ENCODE peak calls at places on chromosome 19, in eight cellular contexts. W is breast epithelium, F is HFF-Myc, V is cardiac muscle cell, G is astrocyte of the spinal cord, X is lower leg skin, M is K562, A is AG04450. Z is an unnamed sample.

GRCh38 chr19:1455002-1455335 is 5.0 kb downstream of the APC2 start:
- DNase-seq in W (no peak), F (no peak), V (no peak), G (no peak), X (no peak), M (no peak), A (no peak), Z (no peak)

GRCh38 chr19:29965529-29965928 is 23.5 kb downstream of the URI1 start:
- DNase-seq in W (no peak), F (no peak), V (no peak), G (peak), X (no peak), M (no peak), A (peak), Z (peak)

GRCh38 chr19:28217064-28217463 is 995.9 kb downstream of the UQCRFS1 start:
- DNase-seq in W (no peak), F (no peak), V (no peak), G (no peak), X (no peak), M (no peak), A (no peak), Z (no peak)

GRCh38 chr19:33546656-33547055 is 25.1 kb upstream of the PEPD start:
- DNase-seq in W (no peak), F (no peak), V (no peak), G (no peak), X (no peak), M (no peak), A (no peak), Z (no peak)

GRCh38 chr19:33344210-33344609 is 29.3 kb upstream of the CEBPG start:
- DNase-seq in W (no peak), F (no peak), V (no peak), G (no peak), X (no peak), M (no peak), A (no peak), Z (no peak)

GRCh38 chr19:28170066-28170465 is 1042.9 kb downstream of the UQCRFS1 start:
- DNase-seq in W (no peak), F (no peak), V (no peak), G (no peak), X (no peak), M (no peak), A (no peak), Z (no peak)

GRCh38 chr19:51873097-51873496 is 14.7 kb downstream of the ZNF577 start:
- DNase-seq in W (no peak), F (no peak), V (no peak), G (no peak), X (no peak), M (no peak), A (no peak), Z (no peak)

GRCh38 chr19:33205531-33206260 is 11.6 kb downstream of the LRP3 start:
- DNase-seq in W (no peak), F (no peak), V (no peak), G (no peak), X (no peak), M (no peak), A (no peak), Z (no peak)

GRCh38 chr19:53466726-53467125 is 807 bp upstream of the ZNF813 start:
- DNase-seq in W (no peak), F (no peak), V (no peak), G (no peak), X (no peak), M (no peak), A (no peak), Z (no peak)

GRCh38 chr19:45778010-45778671 is 4.1 kb downstream of the DMPK start:
- DNase-seq in W (no peak), F (no peak), V (no peak), G (no peak), X (no peak), M (no peak), A (no peak), Z (no peak)

GRCh38 chr19:45781282-45782161 is 768 bp downstream of the DMPK start:
- DNase-seq in W (no peak), F (no peak), V (no peak), G (no peak), X (no peak), M (no peak), A (no peak), Z (no peak)

GRCh38 chr19:45779231-45780145 is 2.8 kb downstream of the DMPK start:
- DNase-seq in W (peak), F (no peak), V (peak), G (peak), X (peak), M (peak), A (no peak), Z (peak)

GRCh38 chr19:45780448-45781281 is 1.6 kb downstream of the DMPK start:
- DNase-seq in W (no peak), F (no peak), V (no peak), G (no peak), X (no peak), M (no peak), A (no peak), Z (no peak)

GRCh38 chr19:45780146-45780447 is 2.2 kb downstream of the DMPK start:
- DNase-seq in W (no peak), F (no peak), V (no peak), G (no peak), X (no peak), M (no peak), A (no peak), Z (no peak)
- H3K4me3 ChIP-seq in W (peak), F (no peak), V (peak), G (no peak), X (no peak), M (no peak), A (peak), Z (no peak)

DNA sequence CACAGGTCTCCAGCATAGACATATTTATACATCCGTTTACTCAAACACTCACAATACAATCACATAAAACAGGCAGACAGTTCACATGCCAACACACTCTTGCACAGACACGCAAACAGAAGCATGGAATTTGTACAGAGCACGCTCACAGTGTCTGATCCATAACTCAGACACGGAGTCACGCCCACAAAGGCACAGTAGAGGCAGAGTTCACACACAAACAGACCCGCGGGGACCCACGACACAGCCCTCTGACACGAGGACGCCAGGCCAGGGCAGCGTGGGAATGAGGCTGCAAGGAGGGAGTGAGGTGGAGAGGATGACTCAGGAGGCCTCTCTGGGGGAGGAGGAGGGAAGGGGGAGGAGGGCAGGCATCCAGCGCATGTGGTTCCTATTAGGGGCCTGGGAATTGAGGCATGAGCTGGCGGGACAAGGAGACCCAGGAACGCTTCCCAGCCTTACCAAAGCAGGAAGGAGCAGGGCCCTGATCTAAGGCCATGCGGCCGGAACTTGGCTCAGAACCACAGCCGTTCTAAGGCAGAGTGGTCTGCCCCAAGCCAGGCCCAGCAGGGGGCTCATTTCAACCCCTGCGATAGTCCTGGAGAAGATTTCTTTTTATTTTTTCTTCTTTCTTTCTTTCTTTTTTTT is 9.1 kb upstream of the OLFM2 start:
- DNase-seq in W (peak), F (peak), V (no peak), G (peak), X (peak), M (peak), A (peak), Z (peak)
- TF ChIP-seq CTCF in W (no peak), F (peak), V (peak), G (peak), X (no peak), M (no peak), A (peak), Z (no peak)

DNA sequence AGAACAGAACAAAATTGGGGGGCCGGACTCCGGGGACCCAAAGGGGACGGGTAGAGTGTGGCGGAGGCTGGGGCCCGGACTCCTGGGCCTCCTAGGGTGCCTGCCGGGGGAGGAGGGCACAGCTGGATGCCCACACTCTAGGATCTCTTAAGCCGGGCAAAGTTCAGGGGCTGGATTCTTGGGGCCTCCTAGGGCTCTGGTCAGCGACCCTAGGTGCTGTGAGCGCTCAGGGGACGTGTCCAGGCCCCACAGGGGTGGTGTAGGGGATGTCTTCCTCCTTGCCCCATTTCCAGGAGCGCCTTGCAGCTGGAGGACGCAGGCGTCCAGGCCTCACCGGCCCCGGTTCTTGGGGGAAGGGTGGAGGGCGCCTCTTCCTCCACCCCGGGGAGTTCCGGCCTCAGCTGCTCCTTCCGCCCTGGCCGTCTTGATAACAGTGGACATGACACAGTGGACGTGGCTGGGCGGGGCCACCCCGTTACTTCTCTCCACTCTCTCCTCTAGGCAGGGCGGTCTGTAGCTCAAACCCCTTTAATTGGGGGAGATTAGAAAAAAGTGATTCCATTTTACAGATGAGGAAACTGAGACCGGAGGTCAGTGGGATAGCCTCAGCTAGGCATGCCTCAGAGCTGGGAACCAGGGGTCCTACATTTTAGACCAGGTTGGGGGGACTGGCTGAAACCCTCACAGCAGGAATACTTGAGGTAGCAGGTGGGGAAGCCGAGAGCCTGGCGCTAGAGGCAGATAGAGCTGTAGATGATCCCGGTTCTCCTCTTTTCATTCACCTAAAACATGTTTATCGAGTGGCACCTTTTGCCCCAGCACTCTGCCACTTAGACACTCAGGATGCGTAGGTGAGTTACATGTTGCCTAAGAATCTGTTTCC is 705 bp downstream of the STXBP2 start:
- DNase-seq in W (no peak), F (no peak), V (no peak), G (no peak), X (no peak), M (peak), A (no peak), Z (peak)
- H3K4me3 ChIP-seq in W (peak), F (peak), V (peak), G (peak), X (peak), M (peak), A (peak), Z (peak)

DNA sequence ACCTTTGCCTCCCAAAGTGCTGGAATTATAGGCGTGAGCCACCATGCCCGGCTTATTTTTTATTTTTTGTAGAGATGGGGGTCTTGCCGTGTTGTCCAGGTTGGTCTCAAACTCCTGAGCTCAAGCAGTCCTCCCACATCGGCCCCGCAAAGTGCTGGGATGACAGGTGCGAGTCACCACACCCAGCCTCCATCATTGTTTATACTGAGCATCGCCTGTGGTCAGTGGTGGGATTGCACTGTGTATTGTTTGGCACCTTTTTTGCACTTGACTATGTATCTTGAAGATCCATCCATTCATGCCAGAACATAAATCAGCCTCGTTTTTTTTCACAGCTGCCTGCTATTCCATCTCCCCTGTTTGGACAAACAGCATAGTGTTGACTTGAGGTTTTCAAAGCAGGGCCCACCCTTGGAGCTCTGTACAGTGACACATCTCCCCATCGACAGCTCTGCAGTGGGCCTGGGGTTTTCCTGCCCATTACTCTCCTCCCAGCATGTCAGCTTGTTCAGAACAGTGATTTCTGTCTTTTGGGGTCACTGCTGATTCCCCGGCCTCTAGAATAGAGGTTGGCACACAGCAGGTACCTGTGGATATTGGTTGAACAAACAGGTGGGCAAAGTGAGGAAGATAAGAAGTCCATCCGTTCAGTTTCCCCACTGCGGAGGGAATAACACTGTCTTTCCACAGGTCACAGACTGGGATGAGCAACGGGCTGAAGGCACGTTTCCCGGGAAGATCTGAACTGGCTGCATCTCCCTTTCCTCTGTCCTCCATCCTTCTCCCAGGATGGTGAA is 8.2 kb upstream of the UPK1A start:
- DNase-seq in W (no peak), F (no peak), V (no peak), G (peak), X (no peak), M (peak), A (no peak), Z (no peak)
- TF ChIP-seq CTCF in W (no peak), F (no peak), V (no peak), G (peak), X (no peak), M (no peak), A (peak), Z (peak)

GRCh38 chr19:14843169-14843568 is 5.6 kb downstream of the OR7A10 start:
- DNase-seq in W (no peak), F (no peak), V (no peak), G (no peak), X (no peak), M (no peak), A (no peak), Z (no peak)
- H3K4me3 ChIP-seq in W (no peak), F (no peak), V (no peak), G (no peak), X (no peak), M (no peak), A (no peak), Z (no peak)

GRCh38 chr19:12833747-12834417 is 497 bp downstream of the RTBDN start:
- DNase-seq in W (no peak), F (no peak), V (peak), G (no peak), X (no peak), M (peak), A (no peak), Z (no peak)
- TF ChIP-seq CTCF in W (no peak), F (no peak), V (no peak), G (no peak), X (no peak), M (no peak), A (no peak), Z (no peak)

GRCh38 chr19:12779162-12779993 is 4.0 kb upstream of the HOOK2 start:
- DNase-seq in W (no peak), F (no peak), V (peak), G (peak), X (no peak), M (peak), A (no peak), Z (peak)
- H3K4me3 ChIP-seq in W (peak), F (peak), V (no peak), G (peak), X (no peak), M (peak), A (peak), Z (peak)

DNA sequence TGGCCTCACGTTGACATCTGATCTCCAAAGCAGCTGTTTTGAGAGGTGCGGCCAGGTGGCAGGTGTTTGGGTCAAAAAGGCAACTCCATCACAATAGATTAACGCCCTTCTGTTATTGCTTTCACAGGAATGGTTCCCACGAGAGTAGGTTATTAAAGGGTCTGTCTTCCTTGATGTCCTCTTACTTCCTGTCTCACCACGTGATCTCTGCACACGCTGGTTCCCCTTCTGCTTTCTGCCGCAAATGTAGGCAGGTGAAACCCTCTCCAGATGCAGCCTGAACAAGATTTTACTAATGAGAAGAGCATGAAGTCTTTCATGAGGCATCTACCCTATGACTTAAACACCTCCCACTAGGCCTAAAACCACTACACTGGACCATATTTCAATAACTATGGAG is 22.8 kb upstream of the ZNF564 start:
- DNase-seq in W (no peak), F (no peak), V (no peak), G (no peak), X (no peak), M (no peak), A (no peak), Z (no peak)
- TF ChIP-seq CTCF in W (no peak), F (no peak), V (no peak), G (no peak), X (no peak), M (no peak), A (no peak), Z (no peak)

Z was measured in choroid plexus epithelial cell.